ENCODE peak calls at places on chromosomes 4 and X, in five cellular contexts. D is progenitor cell of endocrine pancreas, Z is dermis microvascular lymphatic vessel endothelial cell, S is T-helper 9 cell, P is MM.1S. O is an unnamed sample.

GRCh38 chr4:112348488-112349158 is 51.5 kb downstream of the ALPK1 start:
- DNase-seq in D (no peak), Z (peak), S (no peak), P (no peak), O (no peak)

GRCh38 chr4:153222790-153223417 is 18.7 kb downstream of the TRIM2 start:
- DNase-seq in D (peak), Z (peak), S (no peak), P (peak), O (peak)

GRCh38 chrX:152020895-152021294 is 46.4 kb upstream of the GABRE start:
- DNase-seq in D (no peak), Z (no peak), S (no peak), P (no peak), O (no peak)

GRCh38 chr4:185261971-185262370 is 52.6 kb downstream of the SNX25 start:
- DNase-seq in D (no peak), Z (peak), S (no peak), P (no peak), O (no peak)

GRCh38 chr4:70902577-70903281 is 560 bp downstream of the MOB1B start:
- DNase-seq in D (no peak), Z (no peak), S (no peak), P (no peak), O (no peak)

GRCh38 chr4:123102897-123103489 is 180.6 kb upstream of the NUDT6 start:
- DNase-seq in D (no peak), Z (peak), S (no peak), P (peak), O (peak)

GRCh38 chrX:2691543-2692220 is 587 bp downstream of the CD99 start:
- DNase-seq in D (no peak), Z (no peak), S (no peak), P (no peak), O (no peak)

GRCh38 chrX:13956998-13957397 is 72.7 kb downstream of the GEMIN8 start:
- DNase-seq in D (no peak), Z (no peak), S (no peak), P (no peak), O (no peak)

GRCh38 chr4:10084651-10085320 is 31.8 kb downstream of the WDR1 start:
- DNase-seq in D (no peak), Z (no peak), S (no peak), P (no peak), O (no peak)

GRCh38 chrX:86133761-86134160 is 14.5 kb upstream of the DACH2 start:
- DNase-seq in D (no peak), Z (peak), S (no peak), P (peak), O (peak)

GRCh38 chrX:115912372-115912897 is 258.1 kb upstream of the AGTR2 start:
- DNase-seq in D (no peak), Z (no peak), S (no peak), P (peak), O (peak)

GRCh38 chrX:85115252-85115651 is 111.6 kb downstream of the APOOL start:
- DNase-seq in D (no peak), Z (no peak), S (no peak), P (no peak), O (no peak)

GRCh38 chr4:8278009-8278395 is 8.4 kb downstream of the HTRA3 start:
- DNase-seq in D (no peak), Z (no peak), S (no peak), P (no peak), O (no peak)

GRCh38 chr4:6595897-6596537 is 21.0 kb downstream of the MAN2B2 start:
- DNase-seq in D (no peak), Z (no peak), S (no peak), P (no peak), O (peak)

GRCh38 chr4:165016971-165017370 is 14.8 kb upstream of the TRIM60 start:
- DNase-seq in D (no peak), Z (no peak), S (no peak), P (no peak), O (peak)

GRCh38 chr4:78827191-78827590 is 51.0 kb downstream of the BMP2K start:
- DNase-seq in D (no peak), Z (no peak), S (no peak), P (no peak), O (no peak)

GRCh38 chr4:89307185-89307445 is 485 bp downstream of the GPRIN3 start:
- DNase-seq in D (no peak), Z (no peak), S (no peak), P (no peak), O (no peak)

GRCh38 chrX:49039598-49040375 is 3.4 kb downstream of the TFE3 start:
- DNase-seq in D (peak), Z (peak), S (peak), P (peak), O (peak)

GRCh38 chr4:153207561-153207960 is 3.3 kb downstream of the TRIM2 start:
- DNase-seq in D (no peak), Z (peak), S (no peak), P (no peak), O (no peak)

GRCh38 chr4:97367878-97368277 is 775.4 kb downstream of the STPG2 start:
- DNase-seq in D (no peak), Z (no peak), S (no peak), P (no peak), O (no peak)

GRCh38 chr4:174377613-174378012 is 93.9 kb downstream of the CEP44 start:
- DNase-seq in D (no peak), Z (no peak), S (no peak), P (no peak), O (no peak)

GRCh38 chr4:61877893-61878292 is 677.8 kb downstream of the ADGRL3 start:
- DNase-seq in D (no peak), Z (no peak), S (no peak), P (no peak), O (no peak)

GRCh38 chrX:122622800-122623199 is 561.3 kb upstream of the GRIA3 start:
- DNase-seq in D (no peak), Z (no peak), S (no peak), P (no peak), O (no peak)

GRCh38 chrX:56248492-56248891 is 16.3 kb downstream of the KLF8 start:
- DNase-seq in D (peak), Z (peak), S (peak), P (peak), O (peak)

GRCh38 chrX:32877592-32877991 is 333.8 kb downstream of the DMD start:
- DNase-seq in D (no peak), Z (no peak), S (no peak), P (no peak), O (no peak)

GRCh38 chr4:119841361-119841760 is 212.8 kb upstream of the PDE5A start:
- DNase-seq in D (no peak), Z (no peak), S (no peak), P (no peak), O (no peak)

GRCh38 chrX:100999451-100999850 is 29.9 kb downstream of the ARL13A start:
- DNase-seq in D (no peak), Z (no peak), S (no peak), P (no peak), O (no peak)

GRCh38 chr4:169124661-169125060 is 114.6 kb upstream of the CBR4 start:
- DNase-seq in D (no peak), Z (no peak), S (no peak), P (no peak), O (no peak)

O was measured in GM12865.